ENCODE peak calls at places on chromosomes 16 and 17, in five cellular contexts. J is left ventricle myocardium inferior, P is psoas muscle, Z is dorsolateral prefrontal cortex, R is mammary epithelial cell. K is an unnamed sample.

GRCh38 chr17:4497101-4497824 is 1.4 kb upstream of the SPNS2 start:
- DNase-seq in J (no peak), R (peak; percentile 42), Z (no peak), P (peak; percentile 72), K (no peak)

GRCh38 chr16:2524339-2524938 is 4.3 kb downstream of the AMDHD2 start:
- DNase-seq in J (no peak), P (no peak), R (no peak), Z (no peak), K (no peak)

GRCh38 chr16:66580605-66581209 is 1.4 kb downstream of the CMTM2 start:
- DNase-seq in P (no peak), Z (no peak), J (no peak), R (peak; percentile 64), K (no peak)

GRCh38 chr16:4917117-4917516 is 19.8 kb downstream of the PPL start:
- DNase-seq in Z (no peak), R (no peak), P (no peak), J (no peak), K (no peak)

GRCh38 chr16:65136656-65137055 is 14.8 kb upstream of the CDH11 start:
- DNase-seq in J (no peak), P (no peak), Z (no peak), R (no peak), K (no peak)

GRCh38 chr17:62067165-62068145 is 2.4 kb upstream of the MED13 start:
- DNase-seq in R (no peak), P (no peak), J (no peak), Z (no peak), K (no peak)

GRCh38 chr16:73062640-73063283 is 14.8 kb upstream of the ZFHX3 start:
- DNase-seq in P (no peak), R (no peak), Z (no peak), J (no peak), K (no peak)

GRCh38 chr16:86171329-86171728 is 272.4 kb downstream of the IRF8 start:
- DNase-seq in R (no peak), J (no peak), Z (no peak), P (no peak), K (no peak)

GRCh38 chr16:28878083-28878926 is at the start of gene ATP2A1:
- DNase-seq in Z (no peak), J (no peak), P (peak; percentile 69), R (no peak), K (no peak)

GRCh38 chr16:58428621-58429557 is 36.6 kb downstream of the GINS3 start:
- DNase-seq in R (no peak), J (no peak), P (no peak), Z (no peak), K (no peak)

GRCh38 chr17:7956208-7956965 is 24.4 kb downstream of the CNTROB start:
- DNase-seq in Z (no peak), P (no peak), R (no peak), J (peak; percentile 82), K (no peak)

GRCh38 chr17:12485361-12485911 is 180.3 kb upstream of the MYOCD start:
- DNase-seq in Z (no peak), P (no peak), J (no peak), R (no peak), K (no peak)

GRCh38 chr17:39082482-39082881 is 69.0 kb downstream of the PLXDC1 start:
- DNase-seq in P (no peak), Z (no peak), R (no peak), J (no peak), K (no peak)

GRCh38 chr17:42833771-42834422 is 700 bp downstream of the PSME3 start:
- DNase-seq in Z (no peak), J (no peak), R (no peak), P (no peak), K (no peak)

GRCh38 chr16:62135903-62136302 is 99.7 kb upstream of the CDH8 start:
- DNase-seq in J (no peak), R (peak; percentile 6), P (no peak), Z (no peak), K (no peak)

GRCh38 chr17:80117491-80118401 is 16.4 kb downstream of the GAA start:
- DNase-seq in P (peak; percentile 47), J (no peak), Z (no peak), R (no peak), K (no peak)

GRCh38 chr16:3800477-3801270 is 79.8 kb downstream of the CREBBP start:
- DNase-seq in Z (no peak), J (no peak), R (no peak), P (no peak), K (no peak)

GRCh38 chr16:19853132-19853972 is 31.3 kb downstream of the GPRC5B start:
- DNase-seq in P (no peak), Z (no peak), R (no peak), J (no peak), K (no peak)

GRCh38 chr16:52976539-52977167 is 76.0 kb downstream of the CHD9NB start:
- DNase-seq in Z (no peak), J (no peak), P (no peak), R (peak; percentile 52), K (no peak)

GRCh38 chr17:44372036-44372435 is 8.4 kb upstream of the FAM171A2 start:
- DNase-seq in R (no peak), J (no peak), P (no peak), Z (no peak), K (no peak)

GRCh38 chr16:22397459-22397858 is 23.0 kb upstream of the CDR2 start:
- DNase-seq in P (no peak), R (peak; percentile 82), Z (no peak), J (no peak), K (no peak)

GRCh38 chr17:67520282-67520906 is 143.3 kb downstream of the PITPNC1 start:
- DNase-seq in Z (no peak), P (no peak), J (no peak), R (no peak), K (peak; percentile 41)

GRCh38 chr16:77739493-77739892 is 17.2 kb downstream of the NUDT7 start:
- DNase-seq in Z (no peak), J (no peak), R (peak; percentile 48), P (no peak), K (no peak)

GRCh38 chr17:49616546-49617205 is 41.0 kb downstream of the NXPH3 start:
- DNase-seq in P (peak; percentile 82), R (peak; percentile 32), J (peak; percentile 75), Z (peak; percentile 53), K (peak; percentile 43)

GRCh38 chr16:83214671-83215070 is 587.9 kb downstream of the CDH13 start:
- DNase-seq in Z (no peak), J (no peak), P (no peak), R (peak; percentile 21), K (no peak)

GRCh38 chr16:78504391-78504945 is 405.0 kb downstream of the WWOX start:
- DNase-seq in J (peak; percentile 36), R (no peak), Z (no peak), P (peak; percentile 73), K (no peak)

GRCh38 chr16:64950262-64950661 is 171.6 kb downstream of the CDH11 start:
- DNase-seq in J (no peak), R (no peak), Z (no peak), P (no peak), K (no peak)

GRCh38 chr16:3665508-3665907 is 11.0 kb downstream of the DNASE1 start:
- DNase-seq in J (no peak), Z (no peak), P (peak; percentile 38), R (no peak), K (no peak)

DNA sequence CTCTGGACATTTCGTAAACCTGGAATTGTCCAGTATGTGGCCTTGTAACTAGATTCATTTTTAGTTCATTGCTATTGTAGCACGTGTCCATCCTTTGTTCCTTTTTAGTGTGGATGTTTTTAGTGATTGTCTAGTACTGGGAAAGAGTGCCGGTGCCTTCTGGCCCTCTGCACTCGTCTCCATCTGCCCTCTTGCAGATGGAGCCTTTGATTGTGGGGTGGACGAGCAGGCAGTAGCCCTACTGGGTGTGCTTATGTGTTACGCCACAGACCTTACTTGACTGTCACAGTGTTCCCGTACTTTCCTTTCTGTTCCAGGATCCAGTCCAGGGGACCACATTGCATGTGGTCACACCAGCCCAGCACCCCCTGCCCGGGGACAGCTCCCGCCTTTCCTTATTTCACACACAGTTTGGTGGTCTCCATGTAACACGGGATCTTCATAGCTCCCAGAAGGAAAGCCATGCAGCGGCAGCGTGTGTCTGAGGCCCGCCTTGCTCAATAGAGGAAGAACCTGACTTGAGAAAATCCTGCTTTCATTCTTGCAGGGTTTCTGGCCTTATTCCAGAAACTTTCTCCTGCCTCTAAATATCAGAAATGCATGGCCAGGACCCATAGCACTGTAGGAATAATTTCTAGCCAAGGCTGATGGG is 8.9 kb downstream of the KIAA0513 start:
- DNase-seq in J (no peak), Z (no peak), P (peak; percentile 39), R (no peak), K (no peak)
- H3K27ac ChIP-seq in J (no peak overlapping the region), Z (peak overlapping the region; percentile 7), P (no peak overlapping the region), R (no peak overlapping the region), K (no peak overlapping the region)

GRCh38 chr17:16568541-16569357 is at the start of gene ZNF287:
- DNase-seq in J (peak; percentile 96), Z (peak; percentile 97), R (peak; percentile 81), P (peak; percentile 97), K (peak; percentile 93)
- H3K27me3 ChIP-seq in J (no peaks in the 10 kb centered on the region), Z (no peaks in the 10 kb centered on the region), R (no peaks in the 10 kb centered on the region), P (no peaks in the 10 kb centered on the region), K (no peaks in the 10 kb centered on the region)

GRCh38 chr16:57093845-57094564 is 1.6 kb downstream of the CPNE2 start:
- DNase-seq in R (no peak), J (no peak), Z (no peak), P (no peak), K (no peak)

GRCh38 chr16:57094911-57095310 is 2.5 kb downstream of the CPNE2 start:
- DNase-seq in R (no peak), P (no peak), Z (no peak), J (no peak), K (no peak)

GRCh38 chr16:57096192-57096591 is 3.8 kb downstream of the CPNE2 start:
- DNase-seq in P (no peak), J (no peak), R (no peak), Z (no peak), K (no peak)

GRCh38 chr16:57098188-57098841 is 5.9 kb downstream of the CPNE2 start:
- DNase-seq in J (no peak), Z (no peak), P (no peak), R (no peak), K (no peak)

DNA sequence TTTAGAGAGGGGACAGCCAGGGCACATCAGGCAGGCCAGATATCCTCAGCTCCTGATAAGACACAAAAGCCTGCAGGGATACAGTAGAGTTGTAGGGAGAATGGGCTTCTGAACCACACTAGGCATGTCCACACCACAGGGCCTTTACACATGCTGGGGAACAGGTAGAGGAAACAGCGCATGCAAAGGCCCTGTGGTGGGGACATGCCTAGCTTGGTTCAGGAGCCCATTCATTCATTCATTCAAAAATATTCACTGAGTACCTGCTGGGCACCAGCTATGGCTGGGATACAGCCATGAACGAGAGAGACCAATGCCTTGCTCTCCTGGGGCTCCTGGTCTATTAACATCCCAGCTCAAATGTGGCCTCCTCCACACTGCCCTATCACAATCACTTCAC is 4.4 kb downstream of the CPNE2 start:
- DNase-seq in R (no peak), Z (no peak), J (no peak), P (no peak), K (no peak)
- H3K27ac ChIP-seq in R (no peak overlapping the region), Z (no peak overlapping the region), J (no peak overlapping the region), P (no peak overlapping the region), K (no peak overlapping the region)

DNA sequence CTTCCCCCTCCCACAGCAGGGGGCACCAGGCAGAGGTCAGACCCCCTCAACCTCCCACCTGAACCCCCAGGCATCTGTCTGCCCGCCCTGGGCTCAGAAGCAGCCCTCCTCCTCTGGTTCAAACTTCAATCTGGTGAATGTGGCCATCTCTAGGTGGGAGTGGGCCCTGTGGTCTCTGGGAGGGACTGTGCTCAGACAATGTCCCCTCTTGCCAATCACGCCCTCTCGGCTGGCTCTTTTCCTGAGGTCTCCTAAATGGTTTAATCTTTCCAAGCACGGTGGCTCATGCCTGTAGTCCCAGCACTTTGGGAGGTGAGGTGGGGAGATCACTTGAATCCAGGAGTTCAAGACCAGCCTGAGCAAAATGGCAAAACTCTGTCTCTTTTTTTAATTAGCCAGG is 15.2 kb downstream of the LITAF start:
- DNase-seq in J (no peak), R (no peak), Z (no peak), P (peak; percentile 7), K (no peak)
- H3K27me3 ChIP-seq in J (no peaks in the 10 kb centered on the region), R (no peaks in the 10 kb centered on the region), Z (no peaks in the 10 kb centered on the region), P (no peaks in the 10 kb centered on the region), K (no peaks in the 10 kb centered on the region)

K was measured in tibial nerve.